ENCODE peak calls at places on chromosomes 5 and 9, in ten cellular contexts. U is posterior cingulate gyrus; W is ELF-1; A is hypothalamus; X is NCI-H345; G is activated CD4-positive, alpha-beta T cell treated with anti-CD3 and anti-CD28 coated beads, Interleukin-2, amount 50 U/mL, for 4 hours; T is substantia nigra; R is HT1080; B is stimulated activated CD8-positive, alpha-beta memory T cell treated with anti-CD3 and anti-CD28 coated beads, Interleukin-15, amount 100 ng/mL, for 1 hour; Z is fibroblast of lung. O is an unnamed sample.

GRCh38 chr5:39639618-39640078 is 214.9 kb upstream of the DAB2 start:
- DNase-seq in U (no peak), W (no peak), B (no peak), G (no peak), A (no peak), T (no peak), Z (peak), X (no peak), R (peak), O (no peak)

GRCh38 chr5:122333564-122333963 is 21.5 kb downstream of the SNCAIP start:
- DNase-seq in W (no peak), X (no peak), G (no peak), A (no peak), Z (peak), U (no peak), B (no peak), T (no peak), R (no peak), O (no peak)

GRCh38 chr9:22029231-22029630 is 20.1 kb upstream of the CDKN2B start:
- DNase-seq in X (no peak), W (no peak), Z (no peak), T (no peak), R (no peak), B (no peak), U (no peak), G (no peak), A (no peak), O (no peak)

GRCh38 chr5:172007153-172007794 is 836 bp upstream of the FBXW11 start:
- DNase-seq in R (no peak), A (no peak), U (no peak), T (peak), X (no peak), W (no peak), Z (no peak), G (no peak), B (no peak), O (no peak)

GRCh38 chr5:66891184-66891925 is 295.2 kb downstream of the MAST4 start:
- DNase-seq in W (peak), B (no peak), R (peak), G (no peak), T (no peak), X (no peak), Z (peak), A (no peak), U (no peak), O (no peak)

GRCh38 chr5:138360941-138361452 is 8.5 kb downstream of the KDM3B start:
- DNase-seq in G (no peak), T (no peak), B (no peak), X (no peak), W (no peak), Z (no peak), A (no peak), R (no peak), U (no peak), O (no peak)

GRCh38 chr5:33690736-33691135 is 201.1 kb downstream of the ADAMTS12 start:
- DNase-seq in W (no peak), Z (peak), A (no peak), B (no peak), U (no peak), G (no peak), T (no peak), R (peak), X (no peak), O (no peak)

GRCh38 chr5:61386062-61386800 is 54.2 kb downstream of the ZSWIM6 start:
- DNase-seq in X (no peak), Z (no peak), W (no peak), G (no peak), T (no peak), A (no peak), U (no peak), R (no peak), B (no peak), O (no peak)

GRCh38 chr5:169591636-169592035 is 8.1 kb downstream of the SPDL1 start:
- DNase-seq in T (no peak), R (no peak), X (no peak), Z (peak), U (no peak), B (no peak), W (no peak), A (no peak), G (no peak), O (no peak)

GRCh38 chr5:166716856-166717492 is 1574.5 kb upstream of the WWC1 start:
- DNase-seq in A (no peak), G (no peak), X (peak), W (no peak), R (no peak), Z (no peak), B (no peak), U (no peak), T (no peak), O (no peak)

GRCh38 chr5:141641634-141642278 is 5.0 kb downstream of the RELL2 start:
- DNase-seq in W (no peak), X (no peak), G (no peak), U (no peak), B (no peak), R (peak), A (no peak), Z (peak), T (no peak), O (no peak)

GRCh38 chr5:59744531-59744992 is 149.0 kb downstream of the PDE4D start:
- DNase-seq in G (no peak), Z (peak), T (no peak), A (no peak), W (no peak), B (no peak), U (no peak), X (no peak), R (peak), O (no peak)

GRCh38 chr9:122212473-122213004 is 16.2 kb downstream of the LHX6 start:
- DNase-seq in Z (no peak), G (no peak), X (peak), B (no peak), R (no peak), A (no peak), W (no peak), U (no peak), T (no peak), O (no peak)

GRCh38 chr9:112050544-112051475 is 124.3 kb downstream of the SUSD1 start:
- DNase-seq in T (no peak), Z (peak), X (no peak), U (no peak), G (no peak), R (peak), B (no peak), A (no peak), W (peak), O (no peak)

GRCh38 chr5:172182291-172182690 is 5.7 kb downstream of the STK10 start:
- DNase-seq in T (no peak), U (no peak), G (no peak), A (no peak), Z (no peak), R (no peak), X (no peak), B (no peak), W (no peak), O (no peak)

GRCh38 chr5:142726188-142726731 is 40.4 kb upstream of the FGF1 start:
- DNase-seq in B (no peak), U (no peak), T (no peak), X (no peak), Z (peak), G (no peak), W (no peak), R (peak), A (no peak), O (no peak)

GRCh38 chr5:9774472-9775079 is 144.4 kb upstream of the TAS2R1 start:
- DNase-seq in R (peak), G (no peak), Z (peak), A (no peak), T (peak), X (peak), B (no peak), W (peak), U (no peak), O (no peak)

GRCh38 chr5:153866176-153866575 is 172.5 kb downstream of the FAM114A2 start:
- DNase-seq in B (no peak), A (no peak), R (no peak), Z (no peak), U (no peak), G (no peak), X (no peak), W (no peak), T (no peak), O (no peak)

GRCh38 chr9:6382681-6383080 is 30.3 kb upstream of the UHRF2 start:
- DNase-seq in W (no peak), G (no peak), U (no peak), T (no peak), A (no peak), Z (peak), B (no peak), R (no peak), X (no peak), O (no peak)

GRCh38 chr9:112351184-112351583 is 17.8 kb upstream of the PTBP3 start:
- DNase-seq in Z (no peak), X (no peak), U (no peak), R (no peak), A (no peak), B (no peak), T (no peak), G (no peak), W (no peak), O (no peak)

GRCh38 chr5:150313921-150314716 is 11.4 kb upstream of the ARSI start:
- DNase-seq in A (no peak), T (no peak), B (no peak), G (no peak), R (no peak), X (no peak), Z (no peak), U (no peak), W (no peak), O (no peak)

GRCh38 chr5:27267209-27267824 is 228.9 kb upstream of the CDH9 start:
- DNase-seq in W (no peak), G (no peak), U (no peak), X (no peak), A (no peak), Z (no peak), T (no peak), R (no peak), B (no peak), O (no peak)

GRCh38 chr9:134344068-134344820 is 18.0 kb downstream of the RXRA start:
- DNase-seq in W (no peak), T (no peak), A (no peak), B (no peak), R (no peak), G (no peak), X (no peak), Z (no peak), U (no peak), O (no peak)

GRCh38 chr5:33855396-33855795 is 36.4 kb downstream of the ADAMTS12 start:
- DNase-seq in R (peak), A (no peak), T (no peak), X (no peak), G (no peak), B (no peak), Z (no peak), U (no peak), W (no peak), O (no peak)

GRCh38 chr9:86948153-86948929 is 1.0 kb upstream of the GAS1 start:
- DNase-seq in A (peak), W (peak), B (peak), G (peak), R (peak), U (peak), Z (peak), X (peak), T (peak), O (peak)

GRCh38 chr5:45101146-45101545 is 292.4 kb downstream of the MRPS30 start:
- DNase-seq in Z (no peak), A (no peak), U (no peak), X (no peak), G (no peak), T (no peak), W (no peak), R (peak), B (no peak), O (no peak)

GRCh38 chr9:20309209-20309608 is 313.1 kb downstream of the MLLT3 start:
- DNase-seq in G (no peak), B (no peak), R (no peak), T (no peak), Z (peak), X (no peak), W (no peak), A (no peak), U (no peak), O (no peak)

GRCh38 chr5:73902327-73903051 is 276.5 kb downstream of the ARHGEF28 start:
- DNase-seq in T (no peak), G (no peak), A (no peak), Z (peak), X (peak), R (peak), W (peak), U (no peak), B (no peak), O (peak)

GRCh38 chr5:112063191-112063590 is 306.2 kb upstream of the NREP start:
- DNase-seq in A (no peak), X (no peak), B (no peak), U (no peak), G (no peak), W (no peak), T (no peak), Z (no peak), R (no peak), O (no peak)

GRCh38 chr5:157342822-157343402 is 77.0 kb downstream of the CYFIP2 start:
- DNase-seq in X (peak), G (peak), Z (no peak), R (peak), T (peak), U (no peak), W (peak), A (no peak), B (peak), O (peak)

GRCh38 chr9:125376261-125377226 is 114.9 kb downstream of the GAPVD1 start:
- DNase-seq in R (no peak), U (no peak), Z (no peak), T (peak), B (no peak), W (no peak), G (no peak), X (no peak), A (no peak), O (no peak)